ENCODE peak calls at places on chromosomes 1 and 21, in six cellular contexts. J, A, T, G, V and K are unnamed samples.

GRCh38 chr1:41696381-41696780 is 211.9 kb upstream of the EDN2 start:
- DNase-seq in J (no peak), A (no peak), T (no peak), G (no peak), V (no peak), K (no peak)

GRCh38 chr1:27598288-27598687 is 5.7 kb downstream of the AHDC1 start:
- DNase-seq in J (peak), A (peak), T (no peak), G (no peak), V (no peak), K (no peak)

GRCh38 chr21:15128267-15128666 is 63.5 kb upstream of the NRIP1 start:
- DNase-seq in J (no peak), A (no peak), T (no peak), G (no peak), V (no peak), K (no peak)

GRCh38 chr1:228101994-228102790 is 933 bp downstream of the C1orf35 start:
- DNase-seq in J (peak), A (peak), T (peak), G (peak), V (peak), K (peak)

GRCh38 chr1:12513176-12513575 is 104.8 kb downstream of the DHRS3 start:
- DNase-seq in J (no peak), A (no peak), T (no peak), G (no peak), V (no peak), K (no peak)

GRCh38 chr1:222040163-222040900 is 298.4 kb upstream of the DUSP10 start:
- DNase-seq in J (no peak), A (no peak), T (no peak), G (no peak), V (no peak), K (no peak)

GRCh38 chr1:33119050-33119449 is 38.1 kb downstream of the AZIN2 start:
- DNase-seq in J (no peak), A (no peak), T (no peak), G (no peak), V (no peak), K (no peak)

GRCh38 chr1:223153177-223154119 is 10.4 kb upstream of the TLR5 start:
- DNase-seq in J (no peak), A (no peak), T (no peak), G (no peak), V (no peak), K (no peak)

GRCh38 chr1:10866314-10867091 is 70.1 kb upstream of the CASZ1 start:
- DNase-seq in J (peak), A (peak), T (no peak), G (peak), V (peak), K (peak)

GRCh38 chr1:37691497-37692077 is 729 bp upstream of the CDCA8 start:
- DNase-seq in J (peak), A (peak), T (peak), G (peak), V (peak), K (peak)

GRCh38 chr1:61496501-61496900 is 228.4 kb downstream of the TM2D1 start:
- DNase-seq in J (no peak), A (no peak), T (no peak), G (no peak), V (peak), K (no peak)

GRCh38 chr1:219657186-219657585 is 44.3 kb upstream of the ZC3H11B start:
- DNase-seq in J (no peak), A (no peak), T (no peak), G (no peak), V (no peak), K (no peak)

GRCh38 chr1:182652933-182653332 is 31.5 kb downstream of the RGS8 start:
- DNase-seq in J (no peak), A (no peak), T (peak), G (no peak), V (no peak), K (no peak)

GRCh38 chr1:65395887-65396612 is 24.4 kb upstream of the LEPR start:
- DNase-seq in J (peak), A (no peak), T (peak), G (no peak), V (peak), K (no peak)

GRCh38 chr21:43322805-43323204 is 104.1 kb downstream of the SIK1 start:
- DNase-seq in J (no peak), A (no peak), T (no peak), G (no peak), V (no peak), K (no peak)

DNA sequence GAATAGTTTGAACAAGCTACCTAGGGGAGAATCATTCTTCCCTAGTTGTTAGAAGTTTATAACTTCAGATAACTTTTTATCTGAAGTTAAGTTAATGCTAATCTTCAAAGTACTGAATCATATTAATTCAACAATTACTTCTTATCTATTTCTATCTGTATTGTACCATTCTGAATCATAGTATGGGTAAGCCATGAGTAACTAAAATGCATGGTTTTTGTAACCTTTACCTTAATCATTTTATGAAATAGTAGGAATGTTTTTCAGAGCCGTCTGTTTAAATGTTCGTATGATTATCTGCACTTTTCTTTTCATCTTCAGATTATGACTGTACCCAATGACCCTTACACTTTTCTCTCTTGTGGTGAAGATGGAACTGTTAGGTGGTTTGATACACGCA is 50.3 kb upstream of the MPC2 start:
- DNase-seq in J (no peak), A (no peak), T (no peak), G (no peak), V (peak), K (no peak)
- TF ChIP-seq EZH2phosphoT487 in J (no peak), A (no peak), T (no peak), G (no peak), V (no peak), K (no peak)

DNA sequence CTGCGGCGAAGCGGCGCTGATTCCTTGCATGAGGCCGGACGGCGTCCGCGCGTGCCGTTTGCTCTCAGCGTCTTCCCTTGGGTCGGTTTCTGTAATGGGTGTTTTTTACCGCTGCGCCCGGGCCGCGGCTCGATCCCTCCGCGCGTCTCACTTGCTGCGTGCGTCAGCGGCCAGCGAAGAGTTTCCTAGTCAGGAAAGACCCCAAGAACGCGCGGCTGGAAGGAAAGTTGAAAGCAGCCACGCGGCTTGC is 159.9 kb downstream of the RUNX1 start:
- DNase-seq in J (peak), A (no peak), T (peak), G (peak), V (peak), K (no peak)
- TF ChIP-seq CTCF in J (no peak), A (no peak), T (no peak), G (no peak), V (no peak), K (no peak)

GRCh38 chr1:197464039-197464438 is 196.0 kb downstream of the CRB1 start:
- DNase-seq in J (peak), A (peak), T (no peak), G (peak), V (no peak), K (no peak)
- H2AFZ ChIP-seq in J (peak), A (peak), T (no peak), G (no peak), V (no peak), K (no peak)

GRCh38 chr1:59880001-59880400 is 46.6 kb downstream of the CYP2J2 start:
- DNase-seq in J (no peak), A (no peak), T (no peak), G (no peak), V (no peak), K (no peak)

GRCh38 chr1:59880735-59881134 is 45.8 kb downstream of the CYP2J2 start:
- DNase-seq in J (no peak), A (no peak), T (no peak), G (no peak), V (no peak), K (no peak)

GRCh38 chr1:59879556-59879955 is 47.0 kb downstream of the CYP2J2 start:
- DNase-seq in J (peak), A (peak), T (peak), G (peak), V (peak), K (peak)

DNA sequence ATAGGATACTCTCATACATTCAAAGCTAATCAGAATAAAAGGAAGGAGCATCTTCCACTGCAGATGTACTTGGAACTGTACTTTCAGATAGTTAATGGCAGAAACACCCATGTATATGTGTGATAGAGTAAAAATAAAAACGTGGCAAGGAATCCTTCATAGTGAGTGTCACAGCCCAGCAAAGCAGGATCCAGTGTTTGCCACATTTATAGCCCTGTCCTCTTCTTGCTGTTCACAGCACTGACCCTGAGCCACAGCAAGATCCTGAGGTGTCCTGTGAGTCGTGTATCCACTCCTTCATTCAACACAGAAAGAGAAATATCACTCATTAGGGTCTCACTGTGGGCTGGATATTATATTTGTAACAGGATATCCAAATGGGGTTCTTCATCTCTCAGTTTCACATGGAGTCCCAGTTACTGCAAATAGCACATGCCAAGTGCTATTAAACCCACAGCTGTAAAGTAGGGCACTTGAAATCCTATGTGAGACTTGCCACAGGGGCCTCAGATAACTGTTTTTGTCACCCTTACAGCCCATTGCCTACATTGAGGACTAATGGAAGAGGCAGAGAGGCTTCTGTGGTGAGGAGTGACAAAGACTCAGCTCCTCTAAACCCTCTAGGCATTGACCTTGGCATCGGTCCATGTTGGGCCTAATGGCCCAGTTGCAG is 41.3 kb downstream of the CYP2J2 start:
- DNase-seq in J (no peak), A (no peak), T (peak), G (no peak), V (no peak), K (no peak)
- TF ChIP-seq EZH2phosphoT487 in J (no peak), A (no peak), T (no peak), G (no peak), V (no peak), K (no peak)

DNA sequence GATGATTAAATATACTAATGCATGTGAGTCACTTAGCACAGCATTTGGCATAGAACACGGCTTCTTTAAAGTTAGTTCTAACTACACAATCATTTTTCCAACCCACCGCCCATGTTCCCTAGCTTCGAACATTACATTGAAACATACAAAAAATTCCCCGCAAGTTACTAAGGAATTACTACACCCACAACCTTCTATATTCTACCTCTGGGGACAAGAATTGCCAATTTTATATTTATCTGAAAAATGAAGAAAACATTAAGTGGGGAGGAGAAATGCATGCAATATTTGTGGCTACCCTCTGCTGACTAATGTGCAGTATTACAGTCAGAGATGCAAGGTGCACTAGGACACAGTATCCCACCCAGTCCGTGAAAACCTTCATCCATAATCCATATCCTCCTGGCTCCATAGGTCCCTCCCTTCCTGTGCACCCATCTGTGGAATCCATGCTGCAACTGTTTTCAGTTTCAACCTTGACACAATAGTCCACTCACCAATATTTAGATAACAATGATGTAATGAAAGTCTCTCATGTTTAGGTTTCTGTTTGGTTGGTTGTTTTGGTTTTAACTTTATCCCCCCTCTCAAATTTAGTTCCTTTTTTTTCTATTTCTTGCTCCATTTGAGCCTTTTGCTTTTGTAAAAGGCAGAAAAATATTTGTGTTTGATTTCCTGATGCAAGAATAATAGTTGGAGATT is 31.6 kb downstream of the RGS5 start:
- DNase-seq in J (peak), A (no peak), T (peak), G (no peak), V (peak), K (no peak)
- TF ChIP-seq CTCF in J (peak), A (peak), T (peak), G (peak), V (peak), K (peak)

GRCh38 chr1:245609354-245609753 is 454.6 kb downstream of the KIF26B start:
- DNase-seq in J (no peak), A (no peak), T (no peak), G (peak), V (peak), K (no peak)

GRCh38 chr1:245614476-245614875 is 459.7 kb downstream of the KIF26B start:
- DNase-seq in J (no peak), A (no peak), T (no peak), G (no peak), V (no peak), K (no peak)

GRCh38 chr1:245614986-245615385 is 460.2 kb downstream of the KIF26B start:
- DNase-seq in J (no peak), A (no peak), T (no peak), G (no peak), V (no peak), K (no peak)

GRCh38 chr1:245606157-245606725 is 451.5 kb downstream of the KIF26B start:
- DNase-seq in J (no peak), A (no peak), T (no peak), G (no peak), V (no peak), K (no peak)

DNA sequence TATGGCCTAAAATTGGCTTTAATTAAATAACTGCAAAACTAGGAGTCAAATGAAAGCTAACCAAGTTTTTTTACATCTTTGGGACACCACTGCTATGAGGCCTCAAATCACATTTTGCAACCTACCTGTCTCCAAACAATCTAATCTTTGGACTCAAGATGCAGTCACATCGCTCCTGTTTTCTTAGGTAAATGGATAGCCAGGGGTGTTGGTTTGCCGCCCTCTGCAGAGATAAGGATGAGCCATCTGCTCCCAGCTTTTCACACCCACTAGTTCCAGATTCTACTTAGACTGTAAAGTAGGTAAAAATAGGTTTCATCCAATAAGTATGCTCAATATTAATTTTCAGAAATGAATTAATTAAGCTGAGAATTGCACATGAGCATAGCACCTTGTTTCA is 456.5 kb downstream of the KIF26B start:
- DNase-seq in J (no peak), A (no peak), T (no peak), G (no peak), V (no peak), K (no peak)
- H2AFZ ChIP-seq in J (no peak), A (no peak), T (no peak), G (no peak), V (no peak), K (no peak)

GRCh38 chr21:32412162-32412997 is at the start of gene EVA1C:
- DNase-seq in J (peak), A (peak), T (no peak), G (peak), V (peak), K (no peak)
- TF ChIP-seq EZH2phosphoT487 in J (no peak), A (peak), T (no peak), G (no peak), V (peak), K (no peak)

GRCh38 chr1:153490272-153491051 is 30.0 kb upstream of the S100A7 start:
- DNase-seq in J (peak), A (no peak), T (no peak), G (peak), V (peak), K (no peak)
- TF ChIP-seq CTCF in J (no peak), A (no peak), T (no peak), G (no peak), V (no peak), K (no peak)